ENCODE peak calls at places on chromosomes 11 and 22, in nine cellular contexts. E is stomach, P is right lobe of liver, M is PC-3, I is mesendoderm, Q is IMR-90, A is transverse colon, O is colonic mucosa, K is lung. G is an unnamed sample. For H3K4me1 and H3K36me3, the result is how much of the 10 kb centered on the place peaks cover.

GRCh38 chr11:19800162-19800561 is 87.5 kb downstream of the NAV2 start:
- DNase-seq in A (no peak), E (no peak), O (no peak), P (no peak), Q (no peak), M (no peak), K (no peak), I (no peak), G (no peak)

GRCh38 chr22:16827506-16827905 is 2.3 kb upstream of the XKR3 start:
- DNase-seq in A (no peak), P (no peak), I (no peak), Q (no peak), O (no peak), M (no peak), E (no peak), K (no peak), G (no peak)

GRCh38 chr22:46612904-46613605 is 7.1 kb upstream of the GRAMD4 start:
- DNase-seq in E (no peak), Q (no peak), P (no peak), O (peak), K (no peak), M (no peak), A (peak), I (no peak), G (no peak)

GRCh38 chr11:68053981-68054812 is 15.4 kb downstream of the TCIRG1 start:
- DNase-seq in E (no peak), Q (no peak), M (no peak), K (no peak), P (no peak), A (no peak), I (no peak), O (no peak), G (no peak)

GRCh38 chr11:73147771-73148681 is 5.9 kb upstream of the FCHSD2 start:
- DNase-seq in O (no peak), P (peak), K (no peak), Q (no peak), I (no peak), M (no peak), E (no peak), A (no peak), G (peak)

GRCh38 chr11:61195016-61195695 is 8.2 kb upstream of the PGA3 start:
- DNase-seq in E (peak), P (no peak), O (no peak), A (no peak), K (no peak), Q (no peak), I (no peak), M (no peak), G (no peak)

GRCh38 chr11:22208151-22208858 is 15.4 kb downstream of the ANO5 start:
- DNase-seq in K (no peak), P (no peak), M (no peak), O (no peak), I (no peak), A (no peak), Q (no peak), E (no peak), G (no peak)

GRCh38 chr11:14980854-14981253 is 8.7 kb upstream of the CALCA start:
- DNase-seq in O (no peak), Q (peak), I (no peak), M (peak), E (no peak), A (no peak), K (no peak), P (no peak), G (no peak)

GRCh38 chr11:125180413-125181305 is 16.1 kb downstream of the PKNOX2 start:
- DNase-seq in P (no peak), O (no peak), A (no peak), Q (peak), K (no peak), M (peak), I (no peak), E (no peak), G (no peak)

GRCh38 chr11:44624761-44625221 is 59.3 kb downstream of the CD82 start:
- DNase-seq in E (peak), I (no peak), M (no peak), O (peak), A (peak), P (no peak), K (peak), Q (no peak), G (peak)

GRCh38 chr11:46565248-46565835 is 28.5 kb downstream of the AMBRA1 start:
- DNase-seq in E (no peak), K (no peak), O (no peak), A (no peak), P (no peak), I (no peak), M (no peak), Q (no peak), G (no peak)

GRCh38 chr22:43919106-43919965 is 4.3 kb upstream of the PNPLA3 start:
- DNase-seq in E (peak), Q (peak), K (no peak), M (peak), O (no peak), A (no peak), P (peak), I (no peak), G (no peak)

GRCh38 chr11:46457659-46458058 is 66.1 kb upstream of the CHRM4 start:
- DNase-seq in O (no peak), A (no peak), P (no peak), E (no peak), I (no peak), K (peak), M (no peak), Q (peak), G (no peak)

GRCh38 chr11:60500276-60500935 is 7.8 kb downstream of the MS4A12 start:
- DNase-seq in A (no peak), E (no peak), P (no peak), O (no peak), I (peak), Q (no peak), M (no peak), K (no peak), G (no peak)

GRCh38 chr22:43740587-43741270 is 71.4 kb downstream of the EFCAB6 start:
- DNase-seq in I (no peak), Q (no peak), P (no peak), K (no peak), M (no peak), A (no peak), E (no peak), O (no peak), G (no peak)

GRCh38 chr11:66624450-66624849 is 8.0 kb downstream of the RBM14 start:
- DNase-seq in Q (no peak), E (no peak), P (no peak), M (no peak), I (no peak), K (no peak), A (no peak), O (no peak), G (no peak)

GRCh38 chr11:115338476-115338875 is 165.7 kb downstream of the CADM1 start:
- DNase-seq in O (no peak), M (no peak), K (no peak), E (no peak), P (no peak), I (peak), A (no peak), Q (no peak), G (no peak)

GRCh38 chr11:24509114-24509513 is 12.3 kb downstream of the LUZP2 start:
- DNase-seq in Q (peak), A (no peak), I (no peak), E (no peak), P (no peak), K (no peak), M (peak), O (no peak), G (no peak)

GRCh38 chr11:80943226-80943625 is 1502.4 kb upstream of the TENM4 start:
- DNase-seq in K (no peak), I (no peak), O (no peak), M (no peak), Q (no peak), A (no peak), E (no peak), P (no peak), G (no peak)

GRCh38 chr11:85115798-85116197 is 511.3 kb downstream of the DLG2 start:
- DNase-seq in P (no peak), K (no peak), M (peak), O (no peak), E (no peak), Q (no peak), A (no peak), I (no peak), G (no peak)

GRCh38 chr11:123577081-123577598 is 77.3 kb downstream of the SCN3B start:
- DNase-seq in P (peak), K (peak), M (peak), A (peak), O (peak), I (peak), E (peak), Q (peak), G (peak)

GRCh38 chr11:119671048-119671447 is 58.0 kb downstream of the NECTIN1 start:
- DNase-seq in K (peak), I (no peak), O (peak), E (peak), A (peak), P (no peak), Q (peak), M (no peak), G (peak)

GRCh38 chr22:49853981-49854791 is 542 bp downstream of the ZBED4 start:
- DNase-seq in O (peak), I (peak), E (no peak), A (peak), K (no peak), Q (peak), M (peak), P (peak), G (no peak)

GRCh38 chr22:37018815-37019308 is 385 bp downstream of the TST start:
- DNase-seq in K (peak), M (peak), A (peak), E (peak), P (peak), O (peak), I (peak), Q (peak), G (peak)

GRCh38 chr11:3807856-3808845 is at the start of gene PGAP2:
- DNase-seq in O (peak), I (peak), K (peak), P (peak), Q (peak), A (peak), E (peak), M (peak), G (peak)

GRCh38 chr11:76234704-76235232 is 28.5 kb upstream of the WNT11 start:
- DNase-seq in E (peak), M (no peak), I (no peak), Q (no peak), K (peak), P (peak), A (no peak), O (peak), G (peak)

GRCh38 chr22:44443641-44444235 is 54.3 kb downstream of the RTL6 start:
- DNase-seq in Q (no peak), A (no peak), O (no peak), K (no peak), M (no peak), P (no peak), I (no peak), E (no peak), G (no peak)

GRCh38 chr11:125954945-125955640 is 9.2 kb downstream of the VSIG10L2 start:
- DNase-seq in P (no peak), M (no peak), Q (no peak), A (no peak), K (no peak), E (no peak), O (no peak), I (no peak), G (no peak)

GRCh38 chr11:131638889-131639288 is 268.5 kb downstream of the NTM start:
- DNase-seq in E (no peak), Q (no peak), O (no peak), M (no peak), P (no peak), K (no peak), I (no peak), A (no peak), G (peak)

GRCh38 chr22:26610072-26610958 is 7.5 kb downstream of the CRYBB1 start:
- DNase-seq in Q (peak), K (no peak), I (no peak), M (peak), P (no peak), E (peak), O (peak), A (peak), G (no peak)

GRCh38 chr22:27507935-27508504 is 293.5 kb downstream of the MN1 start:
- DNase-seq in P (no peak), K (no peak), O (no peak), A (no peak), Q (peak), E (no peak), M (peak), I (no peak), G (no peak)

GRCh38 chr11:10809373-10810199 is 860 bp upstream of the EIF4G2 start:
- DNase-seq in P (peak), A (peak), I (peak), M (peak), K (no peak), E (no peak), Q (peak), O (peak), G (peak)

GRCh38 chr11:67252831-67253239 is 13.4 kb upstream of the GRK2 start:
- DNase-seq in I (peak), A (no peak), E (no peak), K (no peak), Q (peak), O (no peak), M (peak), P (no peak), G (no peak)

GRCh38 chr22:38411016-38411415 is 44.0 kb downstream of the KCNJ4 start:
- DNase-seq in M (no peak), Q (no peak), A (no peak), O (peak), K (no peak), P (no peak), I (no peak), E (no peak), G (peak)

GRCh38 chr22:23471698-23472097 is 108.4 kb downstream of the IGLL1 start:
- DNase-seq in E (no peak), I (no peak), P (no peak), A (no peak), O (no peak), K (no peak), Q (no peak), M (no peak), G (no peak)

GRCh38 chr22:19879996-19880785 is 25.5 kb upstream of the GNB1L start:
- DNase-seq in O (no peak), M (no peak), K (no peak), I (no peak), E (no peak), A (no peak), P (no peak), Q (no peak), G (no peak)

GRCh38 chr22:19879651-19879995 is 24.9 kb upstream of the GNB1L start:
- DNase-seq in A (no peak), O (no peak), M (no peak), I (no peak), P (peak), E (no peak), Q (no peak), K (no peak), G (no peak)

GRCh38 chr22:19878461-19879247 is 24.0 kb upstream of the GNB1L start:
- DNase-seq in P (peak), M (no peak), Q (peak), I (no peak), O (no peak), K (no peak), E (no peak), A (no peak), G (no peak)

GRCh38 chr22:19877626-19878339 is 23.1 kb upstream of the GNB1L start:
- DNase-seq in Q (peak), O (no peak), M (no peak), I (no peak), A (no peak), E (no peak), P (no peak), K (no peak), G (no peak)

DNA sequence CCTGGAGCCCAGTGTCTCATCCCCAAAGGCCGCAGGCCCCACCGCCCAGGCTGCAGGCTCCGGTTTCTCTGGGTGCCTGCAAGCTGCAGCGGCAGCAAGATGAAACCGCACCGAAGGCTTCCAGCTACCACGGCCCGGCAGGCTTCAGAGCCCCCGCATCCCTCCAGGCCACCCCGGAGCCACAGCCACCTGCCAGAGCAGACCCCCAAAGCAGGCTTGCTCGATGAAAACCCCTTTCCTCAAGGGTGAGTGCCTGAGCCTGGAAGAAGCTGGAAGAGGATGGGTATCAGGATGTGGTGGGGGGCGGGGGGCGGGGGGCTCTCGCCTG is 24.5 kb upstream of the GNB1L start:
- DNase-seq in K (no peak), E (no peak), I (no peak), O (no peak), Q (no peak), A (no peak), M (no peak), P (peak), G (no peak)
- H3K4me1 ChIP-seq in K (under half), E (under half), I (under half), O (under half), Q (half or more), A (under half), M (under half), P (under half), G (under half)

GRCh38 chr11:57301711-57302423 is 22.9 kb downstream of the TNKS1BP1 start:
- DNase-seq in E (no peak), Q (no peak), I (no peak), K (no peak), P (no peak), O (no peak), M (no peak), A (no peak), G (no peak)

GRCh38 chr11:57303280-57303989 is 21.3 kb downstream of the TNKS1BP1 start:
- DNase-seq in E (peak), A (no peak), P (no peak), Q (no peak), I (peak), K (no peak), M (no peak), O (no peak), G (no peak)

GRCh38 chr11:57299150-57299737 is 25.5 kb downstream of the TNKS1BP1 start:
- DNase-seq in Q (no peak), A (no peak), O (no peak), I (no peak), P (no peak), M (no peak), K (no peak), E (no peak), G (no peak)

GRCh38 chr11:57302489-57302888 is 22.3 kb downstream of the TNKS1BP1 start:
- DNase-seq in E (no peak), K (no peak), P (no peak), A (no peak), Q (no peak), I (no peak), M (no peak), O (no peak), G (no peak)

DNA sequence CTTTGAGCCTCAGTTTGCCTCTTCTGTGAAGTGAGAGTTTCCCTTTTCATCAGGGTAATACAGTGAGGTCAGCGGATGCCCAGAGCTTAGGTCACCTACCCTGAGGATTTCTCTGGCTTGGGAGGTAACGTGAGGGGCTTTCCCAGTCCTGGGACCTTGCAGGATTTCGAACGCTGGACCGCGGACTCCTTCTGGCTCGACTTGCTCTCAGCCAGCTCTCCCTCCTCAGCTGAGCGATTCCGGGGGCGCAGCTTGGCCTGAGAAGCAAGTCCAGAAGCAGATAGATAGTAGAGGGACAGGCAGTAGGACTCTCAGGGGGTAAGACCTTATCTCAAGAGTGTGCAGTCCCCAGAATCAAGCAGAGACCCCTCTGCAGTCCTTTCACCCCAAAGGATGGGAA is 24.0 kb downstream of the TNKS1BP1 start:
- DNase-seq in P (no peak), M (no peak), E (no peak), O (no peak), A (no peak), K (no peak), Q (no peak), I (no peak), G (no peak)
- H3K36me3 ChIP-seq in P (under half), M (half or more), E (half or more), O (under half), A (under half), K (under half), Q (half or more), I (under half), G (half or more)

GRCh38 chr11:12678092-12678491 is 3.9 kb downstream of the TEAD1 start:
- DNase-seq in Q (no peak), E (no peak), M (no peak), I (no peak), O (no peak), P (no peak), A (no peak), K (no peak), G (no peak)
- H3K4me3 ChIP-seq in Q (peak), E (peak), M (peak), I (no peak), O (no peak), P (no peak), A (peak), K (no peak), G (no peak)

GRCh38 chr11:87493516-87493915 is 455.8 kb downstream of the TMEM135 start:
- DNase-seq in K (no peak), M (no peak), Q (peak), E (no peak), P (no peak), I (peak), A (no peak), O (no peak), G (no peak)
- H3K4me1 ChIP-seq in K (under half), M (under half), Q (under half), E (under half), P (under half), I (under half), A (under half), O (under half), G (under half)

DNA sequence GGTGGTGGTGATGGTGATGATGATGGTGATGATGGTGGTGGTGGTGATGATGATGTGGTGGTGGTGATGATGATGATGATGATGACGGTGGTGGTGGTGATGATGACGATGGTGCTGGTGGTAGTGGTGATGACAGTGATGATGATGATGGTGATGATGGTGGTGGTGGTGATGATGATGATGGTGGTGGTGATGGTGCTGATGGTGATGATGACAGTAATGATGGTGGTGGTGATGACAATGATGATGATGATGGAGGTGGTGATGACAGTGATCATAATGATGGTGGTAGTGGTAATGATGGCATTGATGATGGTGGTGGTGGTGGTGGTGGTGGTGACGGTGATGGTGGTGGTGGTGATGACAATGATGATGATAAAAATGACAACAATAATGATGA is 52.1 kb upstream of the ANO1 start:
- DNase-seq in Q (no peak), M (no peak), P (no peak), A (no peak), K (no peak), E (no peak), I (no peak), O (no peak), G (no peak)
- H3K36me3 ChIP-seq in Q (under half), M (under half), P (under half), A (under half), K (under half), E (under half), I (under half), O (under half), G (under half)

DNA sequence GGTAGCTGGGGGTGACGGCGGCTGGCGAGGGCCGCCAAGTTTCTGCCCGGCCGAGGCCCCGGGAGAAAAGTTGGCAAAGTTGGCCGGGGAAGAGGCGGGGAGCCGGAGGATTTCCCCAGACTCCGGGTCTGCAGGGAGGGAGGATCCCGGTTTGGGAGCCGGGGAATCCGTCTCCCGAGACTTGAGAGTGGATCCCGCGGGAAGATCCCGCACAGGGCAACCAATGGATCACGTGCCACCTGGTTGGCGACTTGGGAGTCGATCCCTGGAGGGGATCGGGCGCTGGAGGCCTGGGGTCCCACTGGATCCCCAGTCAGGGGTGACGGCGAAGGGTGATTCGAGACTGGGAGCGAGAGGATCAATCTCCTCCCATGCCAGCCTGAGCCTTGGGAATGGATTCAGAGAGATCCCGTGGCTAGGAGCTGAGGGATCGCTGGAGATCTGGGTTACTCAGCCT is 349 bp downstream of the KIAA1671 start:
- DNase-seq in Q (peak), M (peak), E (peak), P (no peak), A (peak), I (peak), K (peak), O (peak), G (no peak)
- H3K4me3 ChIP-seq in Q (peak), M (peak), E (peak), P (peak), A (peak), I (peak), K (peak), O (peak), G (peak)

GRCh38 chr22:40482391-40482790 is 112.0 kb downstream of the SGSM3 start:
- DNase-seq in O (no peak), A (no peak), E (no peak), M (peak), Q (no peak), I (no peak), K (no peak), P (no peak), G (no peak)
- H3K4me1 ChIP-seq in O (under half), A (under half), E (under half), M (under half), Q (under half), I (under half), K (under half), P (under half), G (under half)

G was measured in right atrium auricular region.